ENCODE peak calls at places on chromosome 12, in five cellular contexts. F is uterus, Q is A549, L is psoas muscle, C is cardiac muscle cell. V is an unnamed sample.

GRCh38 chr12:56840922-56841321 is 77.8 kb downstream of the HSD17B6 start:
- DNase-seq in F (no peak), Q (no peak), L (no peak), C (peak; percentile 15), V (no peak)

GRCh38 chr12:25135531-25136154 is 59.3 kb downstream of the DNAI7 start:
- DNase-seq in F (no peak), Q (no peak), L (no peak), C (no peak), V (no peak)

GRCh38 chr12:28869197-28869596 is 279.9 kb upstream of the FAR2 start:
- DNase-seq in F (no peak), Q (no peak), L (no peak), C (peak; percentile 86), V (no peak)

GRCh38 chr12:6904280-6905276 is at the start of gene LRRC23:
- DNase-seq in F (peak; percentile 99), Q (peak; percentile 98), L (peak; percentile 96), C (peak; percentile 96), V (peak; percentile 98)

GRCh38 chr12:100401660-100402059 is 44.8 kb downstream of the SLC17A8 start:
- DNase-seq in F (no peak), Q (peak; percentile 39), L (no peak), C (peak; percentile 66), V (no peak)

GRCh38 chr12:24661657-24662096 is 287.2 kb downstream of the BCAT1 start:
- DNase-seq in F (no peak), Q (no peak), L (peak; percentile 56), C (peak; percentile 97), V (no peak)

GRCh38 chr12:118188690-118189371 is 52.9 kb downstream of the PEBP1 start:
- DNase-seq in F (peak; percentile 59), Q (no peak), L (peak; percentile 69), C (peak; percentile 80), V (peak; percentile 55)

GRCh38 chr12:112788205-112788604 is 3.3 kb upstream of the RPH3A start:
- DNase-seq in F (no peak), Q (peak; percentile 21), L (no peak), C (no peak), V (no peak)

GRCh38 chr12:45423931-45424330 is 208.0 kb downstream of the ANO6 start:
- DNase-seq in F (no peak), Q (no peak), L (no peak), C (no peak), V (no peak)

GRCh38 chr12:67070604-67071003 is 198.6 kb upstream of the CAND1 start:
- DNase-seq in F (no peak), Q (no peak), L (no peak), C (no peak), V (no peak)

GRCh38 chr12:132597333-132598283 is 12.8 kb downstream of the LRCOL1 start:
- DNase-seq in F (no peak), Q (no peak), L (no peak), C (peak; percentile 87), V (no peak)

GRCh38 chr12:57234233-57234570 is 4.7 kb downstream of the SHMT2 start:
- DNase-seq in F (no peak), Q (no peak), L (no peak), C (no peak), V (no peak)

GRCh38 chr12:11482955-11483354 is 87.6 kb upstream of the PRB2 start:
- DNase-seq in F (no peak), Q (no peak), L (no peak), C (no peak), V (no peak)

GRCh38 chr12:100724071-100724470 is 70.5 kb upstream of the ANO4 start:
- DNase-seq in F (no peak), Q (no peak), L (no peak), C (no peak), V (no peak)

GRCh38 chr12:27996761-27997160 is 24.2 kb upstream of the PTHLH start:
- DNase-seq in F (no peak), Q (no peak), L (no peak), C (no peak), V (no peak)

GRCh38 chr12:32926963-32927362 is 30.4 kb upstream of the PKP2 start:
- DNase-seq in F (no peak), Q (no peak), L (no peak), C (no peak), V (no peak)

GRCh38 chr12:91383106-91383505 is 200.5 kb upstream of the DCN start:
- DNase-seq in F (peak; percentile 32), Q (no peak), L (no peak), C (peak; percentile 57), V (no peak)

GRCh38 chr12:3116106-3116898 is 39.1 kb downstream of the TSPAN9 start:
- DNase-seq in F (no peak), Q (no peak), L (peak; percentile 22), C (no peak), V (no peak)

GRCh38 chr12:8948711-8949524 is 527 bp downstream of the M6PR start:
- DNase-seq in F (no peak), Q (peak; percentile 28), L (no peak), C (peak; percentile 67), V (no peak)

GRCh38 chr12:119178544-119179334 is at the start of gene HSPB8:
- DNase-seq in F (peak; percentile 94), Q (peak; percentile 74), L (peak; percentile 99), C (peak; percentile 97), V (peak; percentile 98)

GRCh38 chr12:93050026-93050747 is 121.1 kb upstream of the EEA1 start:
- DNase-seq in F (no peak), Q (no peak), L (no peak), C (peak; percentile 67), V (no peak)

GRCh38 chr12:88733003-88733402 is 152.7 kb upstream of the KITLG start:
- DNase-seq in F (no peak), Q (no peak), L (no peak), C (no peak), V (no peak)
- H3K4me1 ChIP-seq in F (no peaks in the 10 kb centered on the region), Q (no peaks in the 10 kb centered on the region), L (no peaks in the 10 kb centered on the region), C (no peaks in the 10 kb centered on the region), V (no peaks in the 10 kb centered on the region)

GRCh38 chr12:13167906-13168305 is 28.6 kb upstream of the EMP1 start:
- DNase-seq in F (no peak), Q (no peak), L (no peak), C (no peak), V (no peak)

GRCh38 chr12:13171921-13172859 is 24.3 kb upstream of the EMP1 start:
- DNase-seq in F (no peak), Q (peak; percentile 44), L (no peak), C (peak; percentile 47), V (no peak)

GRCh38 chr12:13170892-13171490 is 25.5 kb upstream of the EMP1 start:
- DNase-seq in F (no peak), Q (no peak), L (no peak), C (no peak), V (no peak)

GRCh38 chr12:13167226-13167625 is 29.3 kb upstream of the EMP1 start:
- DNase-seq in F (no peak), Q (no peak), L (no peak), C (no peak), V (no peak)

DNA sequence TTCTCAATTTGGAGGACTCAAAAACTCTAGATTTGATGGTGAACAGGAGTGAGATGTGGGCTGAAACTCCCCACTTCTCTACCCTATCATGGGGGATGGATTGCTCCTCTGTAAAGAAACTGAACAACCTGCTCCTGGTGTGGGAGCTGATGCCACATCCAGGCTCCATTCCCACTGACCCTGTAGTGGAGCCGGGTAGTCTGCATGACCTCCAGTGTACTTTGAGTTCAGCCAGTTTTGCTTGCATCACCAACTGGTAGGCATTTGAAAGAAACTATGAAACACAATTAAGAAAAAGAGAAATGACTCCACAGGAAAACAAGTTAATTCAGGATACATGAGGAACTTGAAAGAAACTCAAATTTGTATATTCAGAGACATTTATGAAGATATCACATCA is 27.3 kb upstream of the EMP1 start:
- DNase-seq in F (no peak), Q (no peak), L (no peak), C (no peak), V (no peak)
- H3K4me1 ChIP-seq in F (no peaks in the 10 kb centered on the region), Q (peaks cover 28% of the 10 kb centered on the region), L (no peaks in the 10 kb centered on the region), C (no peaks in the 10 kb centered on the region), V (peaks cover 3% of the 10 kb centered on the region)

DNA sequence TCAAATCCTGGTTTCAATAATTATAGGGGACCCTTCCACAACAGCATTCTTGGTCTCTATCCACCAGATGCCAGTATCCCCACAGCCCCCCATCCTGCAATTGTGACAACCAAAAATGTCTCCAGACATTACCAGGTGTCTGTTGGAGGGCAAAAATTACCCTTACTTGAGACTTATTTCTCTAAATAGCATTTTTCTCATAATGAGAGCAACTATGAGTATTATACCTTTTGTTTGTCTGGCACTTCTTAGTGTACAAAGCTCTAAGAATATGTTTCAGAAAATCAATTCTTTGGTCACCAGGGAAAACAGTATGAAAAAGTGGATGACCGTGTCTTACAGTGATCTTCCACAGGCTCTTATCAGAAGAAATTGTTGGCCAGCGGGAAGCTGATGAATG is 27.5 kb upstream of the RMST start:
- DNase-seq in F (no peak), Q (no peak), L (no peak), C (no peak), V (no peak)
- H3K4me1 ChIP-seq in F (no peaks in the 10 kb centered on the region), Q (no peaks in the 10 kb centered on the region), L (no peaks in the 10 kb centered on the region), C (no peaks in the 10 kb centered on the region), V (no peaks in the 10 kb centered on the region)

GRCh38 chr12:62722971-62723680 is 211.8 kb downstream of the PPM1H start:
- DNase-seq in F (no peak), Q (no peak), L (no peak), C (no peak), V (no peak)
- H3K4me1 ChIP-seq in F (no peaks in the 10 kb centered on the region), Q (peaks cover 90% of the 10 kb centered on the region), L (no peaks in the 10 kb centered on the region), C (no peaks in the 10 kb centered on the region), V (no peaks in the 10 kb centered on the region)

DNA sequence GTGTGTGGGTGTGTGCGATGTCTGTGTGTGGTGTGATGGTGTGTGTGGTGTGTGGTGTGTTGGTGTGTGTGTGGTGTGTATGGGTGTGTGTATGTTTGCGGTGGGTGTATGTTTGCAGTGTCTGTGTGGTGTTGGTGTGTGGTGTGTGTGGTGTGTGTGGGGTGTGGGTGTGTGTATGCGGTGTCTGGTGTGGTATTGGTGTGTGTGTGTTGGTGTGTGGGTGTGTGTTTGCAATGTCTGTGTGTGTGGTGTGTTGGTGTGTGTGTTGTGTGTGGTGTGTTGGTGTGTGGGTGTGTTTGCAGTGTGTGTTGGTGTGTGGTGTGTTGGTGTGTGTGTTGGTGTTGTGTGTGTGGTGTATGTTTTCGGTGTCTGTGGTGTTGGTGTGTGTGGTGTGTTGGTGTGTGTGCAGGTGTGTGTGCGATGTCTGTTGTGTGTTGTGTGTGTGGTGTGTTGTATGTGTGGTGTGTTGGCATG is 15.7 kb downstream of the MLXIP start:
- DNase-seq in F (no peak), Q (no peak), L (no peak), C (no peak), V (no peak)
- H3K4me1 ChIP-seq in F (peaks cover 30% of the 10 kb centered on the region), Q (peaks cover 81% of the 10 kb centered on the region), L (peaks cover 72% of the 10 kb centered on the region), C (peaks cover 8% of the 10 kb centered on the region), V (no peaks in the 10 kb centered on the region)

GRCh38 chr12:105226219-105226618 is 9.8 kb downstream of the APPL2 start:
- DNase-seq in F (peak; percentile 81), Q (no peak), L (peak; percentile 62), C (peak; percentile 89), V (peak; percentile 88)
- H3K4me1 ChIP-seq in F (no peaks in the 10 kb centered on the region), Q (no peaks in the 10 kb centered on the region), L (peaks cover 34% of the 10 kb centered on the region), C (peaks cover 12% of the 10 kb centered on the region), V (no peaks in the 10 kb centered on the region)

V was measured in aorta.